ENCODE peak calls at places on chromosomes 5 and 9, in eight cellular contexts. One of them, this sample, is unnamed.

GRCh38 chr9:22052376-22052945 is 43.4 kb upstream of the CDKN2B start:
- DNase-seq in effector memory CD4-positive, alpha-beta T cell: no peak
- DNase-seq in transverse colon: no peak
- DNase-seq in AG08396: peak; percentile 63
- DNase-seq in HTR-8/SVneo: peak; percentile 41
- DNase-seq in BE2C: no peak
- DNase-seq in NCI-H2029: no peak
- DNase-seq in left cardiac atrium: no peak
- DNase-seq in this sample: peak; percentile 99

GRCh38 chr5:116492016-116492623 is 82.5 kb downstream of the SEMA6A start:
- DNase-seq in BE2C: no peak
- DNase-seq in transverse colon: no peak
- DNase-seq in AG08396: peak; percentile 73
- DNase-seq in NCI-H2029: peak; percentile 57
- DNase-seq in left cardiac atrium: no peak
- DNase-seq in effector memory CD4-positive, alpha-beta T cell: no peak
- DNase-seq in HTR-8/SVneo: peak; percentile 41
- DNase-seq in this sample: peak; percentile 28

GRCh38 chr9:21711504-21711903 is 90.9 kb upstream of the MTAP start:
- DNase-seq in BE2C: no peak
- DNase-seq in effector memory CD4-positive, alpha-beta T cell: no peak
- DNase-seq in HTR-8/SVneo: no peak
- DNase-seq in transverse colon: no peak
- DNase-seq in left cardiac atrium: no peak
- DNase-seq in AG08396: no peak
- DNase-seq in NCI-H2029: no peak
- DNase-seq in this sample: no peak

GRCh38 chr5:180084638-180085561 is 13.3 kb upstream of the RNF130 start:
- DNase-seq in effector memory CD4-positive, alpha-beta T cell: no peak
- DNase-seq in NCI-H2029: peak; percentile 96
- DNase-seq in BE2C: no peak
- DNase-seq in AG08396: no peak
- DNase-seq in transverse colon: peak; percentile 80
- DNase-seq in HTR-8/SVneo: no peak
- DNase-seq in left cardiac atrium: no peak
- DNase-seq in this sample: no peak

GRCh38 chr9:35374436-35374835 is 115.5 kb upstream of the RUSC2 start:
- DNase-seq in transverse colon: no peak
- DNase-seq in BE2C: no peak
- DNase-seq in NCI-H2029: peak; percentile 51
- DNase-seq in HTR-8/SVneo: no peak
- DNase-seq in AG08396: no peak
- DNase-seq in left cardiac atrium: no peak
- DNase-seq in effector memory CD4-positive, alpha-beta T cell: no peak
- DNase-seq in this sample: no peak

GRCh38 chr9:78463750-78464149 is 166.8 kb downstream of the PSAT1 start:
- DNase-seq in HTR-8/SVneo: no peak
- DNase-seq in effector memory CD4-positive, alpha-beta T cell: no peak
- DNase-seq in AG08396: no peak
- DNase-seq in left cardiac atrium: no peak
- DNase-seq in transverse colon: no peak
- DNase-seq in NCI-H2029: no peak
- DNase-seq in BE2C: no peak
- DNase-seq in this sample: no peak

GRCh38 chr5:172901012-172901780 is 58.0 kb upstream of the RPL26L1 start:
- DNase-seq in transverse colon: peak; percentile 42
- DNase-seq in effector memory CD4-positive, alpha-beta T cell: no peak
- DNase-seq in HTR-8/SVneo: peak; percentile 33
- DNase-seq in BE2C: no peak
- DNase-seq in left cardiac atrium: peak; percentile 88
- DNase-seq in AG08396: peak; percentile 40
- DNase-seq in NCI-H2029: no peak
- DNase-seq in this sample: peak; percentile 91

GRCh38 chr9:113589890-113590289 is 126.4 kb downstream of the RGS3 start:
- DNase-seq in left cardiac atrium: peak; percentile 19
- DNase-seq in BE2C: no peak
- DNase-seq in AG08396: no peak
- DNase-seq in NCI-H2029: no peak
- DNase-seq in HTR-8/SVneo: no peak
- DNase-seq in transverse colon: no peak
- DNase-seq in effector memory CD4-positive, alpha-beta T cell: no peak
- DNase-seq in this sample: peak; percentile 84

GRCh38 chr9:4371108-4371507 is 71.2 kb upstream of the GLIS3 start:
- DNase-seq in effector memory CD4-positive, alpha-beta T cell: no peak
- DNase-seq in transverse colon: no peak
- DNase-seq in AG08396: peak; percentile 70
- DNase-seq in HTR-8/SVneo: no peak
- DNase-seq in NCI-H2029: no peak
- DNase-seq in BE2C: no peak
- DNase-seq in left cardiac atrium: no peak
- DNase-seq in this sample: peak; percentile 63

GRCh38 chr9:94788706-94789105 is 62.2 kb downstream of the AOPEP start:
- DNase-seq in BE2C: no peak
- DNase-seq in left cardiac atrium: no peak
- DNase-seq in AG08396: no peak
- DNase-seq in transverse colon: no peak
- DNase-seq in NCI-H2029: no peak
- DNase-seq in effector memory CD4-positive, alpha-beta T cell: no peak
- DNase-seq in HTR-8/SVneo: no peak
- DNase-seq in this sample: no peak

GRCh38 chr5:158942217-158942616 is 157.5 kb downstream of the EBF1 start:
- DNase-seq in effector memory CD4-positive, alpha-beta T cell: no peak
- DNase-seq in BE2C: no peak
- DNase-seq in NCI-H2029: no peak
- DNase-seq in left cardiac atrium: no peak
- DNase-seq in transverse colon: no peak
- DNase-seq in HTR-8/SVneo: no peak
- DNase-seq in AG08396: no peak
- DNase-seq in this sample: no peak

GRCh38 chr5:75023368-75024159 is 28.8 kb downstream of the GCNT4 start:
- DNase-seq in left cardiac atrium: no peak
- DNase-seq in HTR-8/SVneo: no peak
- DNase-seq in NCI-H2029: no peak
- DNase-seq in effector memory CD4-positive, alpha-beta T cell: no peak
- DNase-seq in BE2C: no peak
- DNase-seq in transverse colon: peak; percentile 15
- DNase-seq in AG08396: no peak
- DNase-seq in this sample: no peak

GRCh38 chr9:28365020-28365640 is 791.8 kb upstream of the C9orf72 start:
- DNase-seq in NCI-H2029: no peak
- DNase-seq in left cardiac atrium: no peak
- DNase-seq in transverse colon: no peak
- DNase-seq in HTR-8/SVneo: no peak
- DNase-seq in effector memory CD4-positive, alpha-beta T cell: no peak
- DNase-seq in AG08396: no peak
- DNase-seq in BE2C: peak; percentile 16
- DNase-seq in this sample: no peak

GRCh38 chr9:96448546-96449170 is 1.3 kb upstream of the HABP4 start:
- DNase-seq in AG08396: no peak
- DNase-seq in transverse colon: no peak
- DNase-seq in NCI-H2029: no peak
- DNase-seq in effector memory CD4-positive, alpha-beta T cell: no peak
- DNase-seq in left cardiac atrium: no peak
- DNase-seq in BE2C: peak; percentile 36
- DNase-seq in HTR-8/SVneo: no peak
- DNase-seq in this sample: no peak

GRCh38 chr5:17260549-17260948 is 43.1 kb downstream of the BASP1 start:
- DNase-seq in AG08396: no peak
- DNase-seq in HTR-8/SVneo: no peak
- DNase-seq in transverse colon: no peak
- DNase-seq in BE2C: no peak
- DNase-seq in NCI-H2029: no peak
- DNase-seq in effector memory CD4-positive, alpha-beta T cell: no peak
- DNase-seq in left cardiac atrium: no peak
- DNase-seq in this sample: no peak

GRCh38 chr9:87497604-87498045 is at the start of gene DAPK1:
- DNase-seq in HTR-8/SVneo: peak; percentile 17
- DNase-seq in left cardiac atrium: peak; percentile 67
- DNase-seq in BE2C: peak; percentile 89
- DNase-seq in effector memory CD4-positive, alpha-beta T cell: no peak
- DNase-seq in transverse colon: peak; percentile 72
- DNase-seq in NCI-H2029: peak; percentile 44
- DNase-seq in AG08396: peak; percentile 49
- DNase-seq in this sample: peak; percentile 89

GRCh38 chr9:86099695-86100364 is 472 bp upstream of the GOLM1 start:
- DNase-seq in transverse colon: peak; percentile 75
- DNase-seq in AG08396: peak; percentile 66
- DNase-seq in effector memory CD4-positive, alpha-beta T cell: no peak
- DNase-seq in HTR-8/SVneo: no peak
- DNase-seq in left cardiac atrium: peak; percentile 63
- DNase-seq in NCI-H2029: no peak
- DNase-seq in BE2C: no peak
- DNase-seq in this sample: peak; percentile 20

GRCh38 chr9:116547729-116548426 is 139.2 kb upstream of the TRIM32 start:
- DNase-seq in AG08396: no peak
- DNase-seq in HTR-8/SVneo: no peak
- DNase-seq in BE2C: no peak
- DNase-seq in NCI-H2029: no peak
- DNase-seq in effector memory CD4-positive, alpha-beta T cell: no peak
- DNase-seq in left cardiac atrium: no peak
- DNase-seq in transverse colon: no peak
- DNase-seq in this sample: no peak

GRCh38 chr5:171816666-171817065 is 31.0 kb downstream of the SMIM23 start:
- DNase-seq in HTR-8/SVneo: no peak
- DNase-seq in AG08396: no peak
- DNase-seq in BE2C: no peak
- DNase-seq in left cardiac atrium: no peak
- DNase-seq in effector memory CD4-positive, alpha-beta T cell: no peak
- DNase-seq in transverse colon: no peak
- DNase-seq in NCI-H2029: no peak
- DNase-seq in this sample: no peak

GRCh38 chr9:6566409-6567139 is 79.0 kb downstream of the GLDC start:
- DNase-seq in transverse colon: no peak
- DNase-seq in HTR-8/SVneo: peak; percentile 86
- DNase-seq in BE2C: peak; percentile 16
- DNase-seq in effector memory CD4-positive, alpha-beta T cell: no peak
- DNase-seq in AG08396: peak; percentile 84
- DNase-seq in NCI-H2029: no peak
- DNase-seq in left cardiac atrium: peak; percentile 63
- DNase-seq in this sample: peak; percentile 99

GRCh38 chr5:33284681-33285080 is 156.1 kb upstream of the TARS1 start:
- DNase-seq in BE2C: no peak
- DNase-seq in HTR-8/SVneo: no peak
- DNase-seq in AG08396: no peak
- DNase-seq in effector memory CD4-positive, alpha-beta T cell: no peak
- DNase-seq in NCI-H2029: no peak
- DNase-seq in left cardiac atrium: no peak
- DNase-seq in transverse colon: no peak
- DNase-seq in this sample: no peak

GRCh38 chr9:89489548-89490527 is 8.1 kb downstream of the SEMA4D start:
- DNase-seq in NCI-H2029: no peak
- DNase-seq in AG08396: no peak
- DNase-seq in effector memory CD4-positive, alpha-beta T cell: no peak
- DNase-seq in transverse colon: no peak
- DNase-seq in left cardiac atrium: no peak
- DNase-seq in HTR-8/SVneo: no peak
- DNase-seq in BE2C: no peak
- DNase-seq in this sample: no peak

GRCh38 chr5:150214289-150214688 is 24.4 kb downstream of the SLC6A7 start:
- DNase-seq in transverse colon: no peak
- DNase-seq in NCI-H2029: no peak
- DNase-seq in BE2C: no peak
- DNase-seq in HTR-8/SVneo: no peak
- DNase-seq in AG08396: peak; percentile 52
- DNase-seq in left cardiac atrium: peak; percentile 53
- DNase-seq in effector memory CD4-positive, alpha-beta T cell: no peak
- DNase-seq in this sample: no peak

GRCh38 chr5:1550287-1551076 is 26.7 kb upstream of the LPCAT1 start:
- DNase-seq in HTR-8/SVneo: no peak
- DNase-seq in AG08396: no peak
- DNase-seq in BE2C: no peak
- DNase-seq in transverse colon: no peak
- DNase-seq in left cardiac atrium: no peak
- DNase-seq in NCI-H2029: no peak
- DNase-seq in effector memory CD4-positive, alpha-beta T cell: no peak
- DNase-seq in this sample: no peak

GRCh38 chr9:13529321-13530104 is 250.0 kb upstream of the MPDZ start:
- DNase-seq in NCI-H2029: no peak
- DNase-seq in AG08396: no peak
- DNase-seq in BE2C: peak; percentile 20
- DNase-seq in effector memory CD4-positive, alpha-beta T cell: no peak
- DNase-seq in left cardiac atrium: no peak
- DNase-seq in HTR-8/SVneo: no peak
- DNase-seq in transverse colon: no peak
- DNase-seq in this sample: no peak

GRCh38 chr5:133235696-133236426 is 184.0 kb downstream of the HSPA4 start:
- DNase-seq in NCI-H2029: no peak
- DNase-seq in left cardiac atrium: no peak
- DNase-seq in HTR-8/SVneo: no peak
- DNase-seq in AG08396: no peak
- DNase-seq in effector memory CD4-positive, alpha-beta T cell: no peak
- DNase-seq in transverse colon: no peak
- DNase-seq in BE2C: no peak
- DNase-seq in this sample: peak; percentile 81

GRCh38 chr5:55027589-55027988 is 3.5 kb downstream of the GZMK start:
- DNase-seq in AG08396: no peak
- DNase-seq in HTR-8/SVneo: no peak
- DNase-seq in left cardiac atrium: no peak
- DNase-seq in transverse colon: no peak
- DNase-seq in BE2C: no peak
- DNase-seq in NCI-H2029: no peak
- DNase-seq in effector memory CD4-positive, alpha-beta T cell: no peak
- DNase-seq in this sample: no peak

GRCh38 chr9:68726489-68726888 is 21.4 kb downstream of the PIP5K1B start:
- DNase-seq in BE2C: no peak
- DNase-seq in AG08396: no peak
- DNase-seq in HTR-8/SVneo: no peak
- DNase-seq in transverse colon: no peak
- DNase-seq in left cardiac atrium: no peak
- DNase-seq in NCI-H2029: no peak
- DNase-seq in effector memory CD4-positive, alpha-beta T cell: no peak
- DNase-seq in this sample: no peak

GRCh38 chr9:18864516-18864915 is 168.5 kb downstream of the SAXO1 start:
- DNase-seq in effector memory CD4-positive, alpha-beta T cell: no peak
- DNase-seq in AG08396: no peak
- DNase-seq in NCI-H2029: no peak
- DNase-seq in BE2C: no peak
- DNase-seq in transverse colon: no peak
- DNase-seq in HTR-8/SVneo: no peak
- DNase-seq in left cardiac atrium: no peak
- DNase-seq in this sample: no peak

GRCh38 chr5:157541452-157542118 is 34.0 kb downstream of the ADAM19 start:
- DNase-seq in transverse colon: no peak
- DNase-seq in NCI-H2029: no peak
- DNase-seq in effector memory CD4-positive, alpha-beta T cell: no peak
- DNase-seq in left cardiac atrium: no peak
- DNase-seq in AG08396: no peak
- DNase-seq in BE2C: no peak
- DNase-seq in HTR-8/SVneo: no peak
- DNase-seq in this sample: no peak